ENCODE peak calls at places on chromosomes 4 and X, in six cellular contexts. K is cardiac muscle cell, M is iPS DF 6.9, R is PC-9, T is tibial nerve, G is RWPE1. X is an unnamed sample.

GRCh38 chr4:30818541-30818940 is 98.4 kb downstream of the PCDH7 start:
- DNase-seq in K (no peak), M (no peak), R (no peak), T (no peak), G (no peak), X (no peak)

GRCh38 chr4:66555301-66555700 is 885.0 kb upstream of the EPHA5 start:
- DNase-seq in K (peak; percentile 79), M (no peak), R (no peak), T (no peak), G (peak; percentile 36), X (no peak)

GRCh38 chr4:102687373-102687981 is 73.3 kb downstream of the MANBA start:
- DNase-seq in K (no peak), M (no peak), R (peak; percentile 6), T (no peak), G (peak; percentile 74), X (no peak)

GRCh38 chr4:176259330-176260090 is 9.5 kb downstream of the ASB5 start:
- DNase-seq in K (peak; percentile 54), M (no peak), R (no peak), T (no peak), G (peak; percentile 41), X (no peak)

GRCh38 chrX:38175140-38175539 is 45.5 kb downstream of the SRPX start:
- DNase-seq in K (no peak), M (peak; percentile 25), R (no peak), T (no peak), G (peak; percentile 41), X (peak; percentile 3)

GRCh38 chrX:42096262-42096939 is 173.0 kb upstream of the CASK start:
- DNase-seq in K (peak; percentile 98), M (no peak), R (peak; percentile 21), T (no peak), G (no peak), X (peak; percentile 3)

GRCh38 chr4:57102050-57102564 is 8.1 kb downstream of the IGFBP7 start:
- DNase-seq in K (peak; percentile 98), M (no peak), R (peak; percentile 56), T (peak; percentile 75), G (peak; percentile 23), X (no peak)

GRCh38 chr4:143404555-143404954 is 67.9 kb downstream of the GAB1 start:
- DNase-seq in K (no peak), M (no peak), R (no peak), T (no peak), G (no peak), X (no peak)

GRCh38 chrX:55135171-55135570 is 46.4 kb downstream of the PAGE2 start:
- DNase-seq in K (peak; percentile 69), M (no peak), R (peak; percentile 23), T (peak; percentile 7), G (peak; percentile 3), X (no peak)

GRCh38 chrX:103681443-103681842 is 5.1 kb downstream of the MORF4L2 start:
- DNase-seq in K (peak; percentile 47), M (no peak), R (no peak), T (no peak), G (no peak), X (no peak)
- H3K27ac ChIP-seq in K (peak overlapping the region; percentile 14), M (no peak overlapping the region), R (no peak overlapping the region), T (no peak overlapping the region), G (no peak overlapping the region), X (no peak overlapping the region)

GRCh38 chr4:34178476-34178875 is 2065.8 kb downstream of the ARAP2 start:
- DNase-seq in K (no peak), M (no peak), R (no peak), T (no peak), G (no peak), X (no peak)

GRCh38 chr4:34181311-34181808 is 2063.0 kb downstream of the ARAP2 start:
- DNase-seq in K (peak; percentile 92), M (no peak), R (peak; percentile 54), T (no peak), G (peak; percentile 62), X (peak; percentile 90)

GRCh38 chr4:34183916-34184315 is 2060.4 kb downstream of the ARAP2 start:
- DNase-seq in K (no peak), M (no peak), R (no peak), T (no peak), G (no peak), X (no peak)

GRCh38 chr4:34181891-34182290 is 2062.4 kb downstream of the ARAP2 start:
- DNase-seq in K (peak; percentile 80), M (no peak), R (no peak), T (no peak), G (no peak), X (peak; percentile 73)

GRCh38 chr4:34182346-34182745 is 2062.0 kb downstream of the ARAP2 start:
- DNase-seq in K (peak; percentile 89), M (no peak), R (no peak), T (no peak), G (no peak), X (no peak)
- H3K27ac ChIP-seq in K (no peak overlapping the region), M (no peak overlapping the region), R (peak overlapping the region; percentile 83), T (no peak overlapping the region), G (no peak overlapping the region), X (peak overlapping the region; percentile 92)

DNA sequence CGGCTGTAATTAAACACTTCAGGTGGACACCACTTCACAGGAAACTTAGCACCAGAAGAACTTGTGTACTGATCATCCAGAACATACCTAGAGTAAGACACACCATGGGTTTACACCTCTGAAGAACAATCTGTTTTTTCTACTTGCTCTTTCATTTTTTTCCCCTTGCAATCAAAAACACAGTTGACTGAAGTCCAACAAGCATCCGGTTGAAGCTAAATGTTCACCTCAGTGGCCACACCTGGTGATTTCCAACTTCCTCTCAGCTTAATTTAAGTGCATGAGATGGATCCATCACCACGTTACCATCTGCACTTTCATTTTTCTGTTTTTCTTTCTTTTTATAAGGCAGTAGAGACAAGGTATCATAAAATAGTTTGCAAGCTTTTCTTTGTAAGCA is 4.9 kb upstream of the TXK start:
- DNase-seq in K (no peak), M (no peak), R (no peak), T (no peak), G (no peak), X (no peak)
- H3K27ac ChIP-seq in K (no peak overlapping the region), M (no peak overlapping the region), R (no peak overlapping the region), T (no peak overlapping the region), G (no peak overlapping the region), X (no peak overlapping the region)

GRCh38 chr4:173805884-173806283 is 275.9 kb upstream of the HAND2 start:
- DNase-seq in K (no peak), M (no peak), R (no peak), T (no peak), G (no peak), X (no peak)
- H3K27ac ChIP-seq in K (no peak overlapping the region), M (no peak overlapping the region), R (no peak overlapping the region), T (no peak overlapping the region), G (no peak overlapping the region), X (no peak overlapping the region)

DNA sequence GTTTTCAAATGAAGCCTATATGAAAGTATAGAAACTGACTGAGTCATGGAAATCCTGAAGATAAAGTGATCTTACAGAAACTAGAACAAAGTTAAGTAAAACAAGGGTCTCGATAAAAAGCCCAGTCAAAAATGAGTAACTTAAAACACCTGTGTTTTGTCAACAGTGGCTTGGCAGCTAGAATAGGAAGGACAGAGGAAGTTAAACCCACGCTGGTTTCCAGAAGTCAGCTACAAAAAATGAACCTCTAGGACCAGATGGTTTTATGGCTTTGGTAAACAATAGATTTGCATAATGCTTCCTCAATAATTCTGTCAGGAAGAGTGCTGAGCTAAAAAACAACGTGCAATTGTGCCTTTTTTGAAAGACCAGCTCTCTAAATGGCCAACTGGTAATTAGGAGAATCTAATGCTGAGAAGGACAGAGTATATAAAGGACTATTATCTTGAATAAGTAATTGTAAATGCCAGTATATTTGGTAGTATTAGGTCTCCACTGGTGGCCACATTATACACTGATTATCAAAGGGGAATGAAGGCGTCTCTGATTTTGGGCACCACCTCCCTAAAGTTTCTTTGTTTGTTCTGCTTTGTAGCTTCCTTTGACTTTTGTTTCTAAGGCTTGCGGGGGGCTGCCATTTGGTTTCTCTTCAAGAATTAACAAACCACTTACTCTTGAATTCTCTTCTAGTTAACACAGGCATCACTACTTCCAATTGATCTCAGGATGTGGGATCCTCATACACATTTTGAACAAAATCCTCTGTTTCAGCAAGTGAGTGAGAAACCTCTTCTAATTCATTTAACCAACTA is 72.2 kb upstream of the PPP3CA start:
- DNase-seq in K (peak; percentile 72), M (no peak), R (no peak), T (no peak), G (no peak), X (no peak)
- H3K27ac ChIP-seq in K (no peak overlapping the region), M (no peak overlapping the region), R (no peak overlapping the region), T (no peak overlapping the region), G (no peak overlapping the region), X (no peak overlapping the region)

GRCh38 chrX:12866451-12867377 is at the start of gene TLR7:
- DNase-seq in K (no peak), M (no peak), R (no peak), T (no peak), G (no peak), X (no peak)
- H3K27ac ChIP-seq in K (no peak within 1 kb of the TSS), M (no peak within 1 kb of the TSS), R (no peak within 1 kb of the TSS), T (no peak within 1 kb of the TSS), G (no peak within 1 kb of the TSS), X (no peak within 1 kb of the TSS)

X was measured in epithelial cell of prostate.